ENCODE peak calls at places on chromosomes 11 and 22, in four cellular contexts. L is HepG2, G is GM12878, V is H1. Z is an unnamed sample.

GRCh38 chr11:62909107-62909894 is 11.9 kb downstream of the CHRM1 start:
- DNase-seq in G (no peak), L (peak; percentile 70), V (peak; percentile 91), Z (peak; percentile 90)

GRCh38 chr11:8094656-8095055 is 13.6 kb downstream of the TUB start:
- DNase-seq in V (no peak), G (no peak), L (no peak), Z (no peak)

GRCh38 chr22:43131773-43132501 is 11.3 kb downstream of the MCAT start:
- DNase-seq in V (no peak), G (no peak), L (no peak), Z (no peak)

GRCh38 chr11:28581286-28582242 is 473.4 kb downstream of the METTL15 start:
- DNase-seq in L (no peak), V (no peak), G (no peak), Z (no peak)

GRCh38 chr11:45755281-45755859 is 49.6 kb upstream of the SLC35C1 start:
- DNase-seq in G (no peak), V (no peak), L (no peak), Z (no peak)

GRCh38 chr22:26672590-26673468 is 15.4 kb downstream of the MIAT start:
- DNase-seq in V (peak; percentile 80), G (peak; percentile 98), L (peak; percentile 62), Z (peak; percentile 77)

GRCh38 chr11:19912206-19913118 is 199.8 kb downstream of the NAV2 start:
- DNase-seq in L (peak; percentile 87), G (no peak), V (no peak), Z (no peak)

GRCh38 chr22:44336962-44337657 is 24.4 kb upstream of the SHISAL1 start:
- DNase-seq in G (no peak), V (no peak), L (no peak), Z (no peak)

GRCh38 chr11:112005422-112006094 is 19.6 kb upstream of the DLAT start:
- DNase-seq in V (no peak), G (no peak), L (no peak), Z (no peak)

GRCh38 chr11:27998552-27998951 is 109.4 kb downstream of the KIF18A start:
- DNase-seq in G (no peak), L (no peak), V (no peak), Z (no peak)

GRCh38 chr11:86743223-86744118 is 56.9 kb upstream of the PRSS23 start:
- DNase-seq in V (no peak), L (peak; percentile 57), G (no peak), Z (no peak)

GRCh38 chr11:114395776-114396175 is 4.5 kb downstream of the C11orf71 start:
- DNase-seq in V (no peak), L (peak; percentile 5), G (no peak), Z (no peak)

DNA sequence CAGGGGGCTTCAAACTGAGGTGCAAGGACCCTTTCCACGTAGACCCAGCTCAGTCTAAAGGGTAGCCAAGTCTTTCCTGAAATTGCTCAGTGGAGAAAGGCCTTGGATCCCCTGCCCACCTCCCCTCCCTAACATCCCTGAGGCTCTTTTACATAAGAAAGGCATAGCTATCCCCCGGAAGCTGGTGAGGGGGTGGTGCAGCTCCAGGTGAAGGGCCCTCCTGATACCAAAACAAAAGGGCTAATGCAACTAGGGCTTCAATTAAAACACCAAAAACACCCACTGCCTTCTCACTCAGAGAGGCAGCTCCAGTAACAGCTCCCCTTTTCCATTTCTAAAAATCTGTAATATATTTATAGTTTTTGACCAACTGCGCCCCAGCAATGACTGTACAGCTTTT is 5.8 kb downstream of the SHANK2 start:
- DNase-seq in V (no peak), G (no peak), L (no peak), Z (peak; percentile 91)
- H3K4me3 ChIP-seq in V (no peak overlapping the region), G (no peak overlapping the region), L (no peak overlapping the region), Z (peak overlapping the region; percentile 16)

DNA sequence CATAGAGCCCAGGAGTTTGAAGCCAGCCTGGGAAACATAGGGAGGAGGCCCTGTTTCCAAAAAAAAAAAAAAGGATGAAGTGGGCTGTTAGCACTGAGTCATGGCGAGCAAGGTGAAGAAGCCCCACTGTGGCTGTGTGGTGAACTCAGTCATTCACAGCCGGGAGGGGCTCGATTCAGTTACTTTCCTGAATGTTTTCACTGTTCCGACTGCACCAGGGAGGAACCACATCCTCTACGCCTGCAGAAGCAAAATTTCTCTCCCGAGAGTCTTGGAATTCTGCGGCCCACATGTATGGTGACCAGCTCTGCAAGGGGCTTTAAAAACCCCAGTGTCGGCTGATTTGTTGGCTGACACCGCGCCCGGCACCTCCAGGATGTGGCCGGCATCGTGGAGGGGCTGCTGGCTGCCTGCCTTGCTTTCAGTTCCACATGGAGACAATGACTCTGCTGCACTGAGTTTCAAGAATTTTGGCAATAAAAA is 27.8 kb upstream of the GRAMD4 start:
- DNase-seq in V (no peak), L (no peak), G (no peak), Z (no peak)
- TF ChIP-seq ZNF274 in V (no peak), L (no peak), G (no peak), Z (no peak)

DNA sequence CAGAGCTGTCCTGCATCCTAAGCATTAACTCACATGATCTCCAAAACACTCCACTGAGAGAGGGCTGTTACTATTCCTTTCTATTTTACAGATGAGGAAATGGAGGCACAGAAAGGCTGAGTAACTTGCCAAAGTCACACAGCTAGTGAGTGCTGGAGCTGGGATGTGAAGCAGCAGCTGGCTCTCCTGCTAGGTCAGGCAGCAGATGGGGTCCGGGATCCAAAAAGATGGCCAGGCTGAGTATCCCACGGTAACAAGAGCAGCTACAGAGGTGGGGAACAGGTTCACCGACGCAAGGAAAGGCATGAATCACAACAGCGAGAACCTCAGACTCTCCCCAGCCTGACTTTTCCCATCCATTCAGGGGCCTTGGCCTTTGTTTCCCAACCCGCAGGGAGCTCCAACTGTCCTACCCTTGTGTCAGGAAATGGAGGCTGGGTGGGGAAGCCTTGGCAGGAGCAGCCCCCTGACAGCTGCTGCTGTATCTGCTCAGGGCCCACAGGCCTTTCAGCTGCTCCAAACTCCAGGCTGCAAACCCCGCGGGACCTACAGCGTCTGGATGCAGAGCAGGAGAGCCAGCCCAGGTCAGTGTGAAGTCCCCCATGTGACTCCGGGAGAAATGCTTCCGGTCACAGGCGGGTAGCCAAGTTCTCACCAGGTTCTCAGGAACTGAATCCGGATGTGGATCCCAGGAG is 29.5 kb downstream of the DKK3 start:
- DNase-seq in G (no peak), V (no peak), L (no peak), Z (no peak)
- TF ChIP-seq SUZ12 in G (no peak), V (no peak), L (no peak), Z (no peak)

DNA sequence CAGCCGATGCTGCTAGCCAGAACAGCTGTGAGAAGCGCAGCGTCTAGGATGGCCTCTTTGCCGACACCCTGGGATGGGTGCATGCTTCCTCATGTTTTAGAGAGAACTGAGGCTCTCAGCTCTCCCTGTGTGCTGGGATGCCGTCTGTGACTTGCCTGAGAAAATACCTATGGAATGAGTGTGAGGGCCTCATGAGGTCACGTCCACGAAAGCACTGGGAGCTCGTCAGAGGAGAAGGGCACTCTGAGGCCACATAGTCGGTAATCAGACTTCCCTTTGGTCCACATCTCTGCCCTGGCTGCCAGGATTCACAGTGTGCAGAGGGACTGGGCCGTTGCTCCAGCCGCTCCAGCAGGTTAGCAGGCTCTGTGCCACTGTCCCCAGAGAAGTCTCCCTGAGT is 54.6 kb downstream of the MICAL3 start:
- DNase-seq in V (no peak), L (no peak), G (no peak), Z (no peak)
- H3K4me3 ChIP-seq in V (no peak overlapping the region), L (no peak overlapping the region), G (no peak overlapping the region), Z (no peak overlapping the region)

DNA sequence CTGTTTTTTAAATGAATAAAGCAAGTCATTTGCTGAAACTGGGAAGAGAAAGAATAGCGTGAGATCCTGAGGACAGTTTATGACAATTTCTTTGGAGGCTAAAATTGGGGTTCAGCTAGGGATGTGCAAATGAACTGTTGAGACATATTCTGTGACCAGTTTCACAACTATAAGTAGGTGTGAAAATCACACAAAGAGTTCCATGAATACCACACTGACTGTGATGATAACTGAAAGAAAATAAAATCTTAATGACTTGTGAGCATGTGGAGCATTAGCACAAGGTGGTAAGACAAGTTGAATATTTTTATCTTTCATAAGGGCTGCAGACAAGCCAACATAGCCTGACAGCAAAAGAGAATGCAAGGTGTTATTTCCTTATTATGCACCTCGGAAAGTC is 61.1 kb upstream of the PDGFD start:
- DNase-seq in G (no peak), V (no peak), L (no peak), Z (no peak)
- TF ChIP-seq ZNF274 in G (no peak), V (no peak), L (no peak), Z (no peak)

GRCh38 chr22:37095113-37095512 is 14.4 kb downstream of the TMPRSS6 start:
- DNase-seq in L (no peak), V (no peak), G (no peak), Z (no peak)
- TF ChIP-seq SUZ12 in L (no peak), V (no peak), G (no peak), Z (no peak)

Z was measured in NT2/D1.